ENCODE peak calls at places on chromosomes 16 and 17, in ten cellular contexts. Q, H, Y, M, C, S, R, X, P and W are unnamed samples.
A peak's percentile ranks its signal among the peaks of the same experiment; 100 is the strongest.

GRCh38 chr17:1746975-1747543 is 4.4 kb downstream of the SERPINF2 start:
- DNase-seq in Q (no peak), H (no peak), Y (no peak), M (no peak), C (no peak), S (no peak), R (no peak), X (no peak), P (peak; percentile 67), W (no peak)

GRCh38 chr17:1977583-1978395 is 47.3 kb downstream of the RTN4RL1 start:
- DNase-seq in Q (no peak), H (no peak), Y (no peak), M (no peak), C (no peak), S (peak; percentile 62), R (no peak), X (no peak), P (no peak), W (no peak)

GRCh38 chr16:72927199-72928088 is 120.5 kb downstream of the ZFHX3 start:
- DNase-seq in Q (no peak), H (no peak), Y (no peak), M (peak; percentile 88), C (peak; percentile 97), S (no peak), R (no peak), X (peak; percentile 68), P (peak; percentile 63), W (no peak)

GRCh38 chr16:49455181-49455990 is 81.8 kb downstream of the C16orf78 start:
- DNase-seq in Q (no peak), H (no peak), Y (no peak), M (no peak), C (no peak), S (no peak), R (no peak), X (no peak), P (peak; percentile 5), W (no peak)

GRCh38 chr17:12137859-12138258 is 117.2 kb downstream of the MAP2K4 start:
- DNase-seq in Q (no peak), H (no peak), Y (no peak), M (no peak), C (no peak), S (no peak), R (no peak), X (no peak), P (no peak), W (no peak)

GRCh38 chr16:68183033-68183432 is 52.9 kb downstream of the ESRP2 start:
- DNase-seq in Q (no peak), H (no peak), Y (no peak), M (no peak), C (no peak), S (no peak), R (no peak), X (no peak), P (no peak), W (no peak)

GRCh38 chr17:50275279-50275678 is 1.0 kb downstream of the TMEM92 start:
- DNase-seq in Q (no peak), H (no peak), Y (no peak), M (no peak), C (no peak), S (no peak), R (no peak), X (peak; percentile 22), P (no peak), W (no peak)

GRCh38 chr17:2241823-2242222 is 61.8 kb downstream of the SMG6 start:
- DNase-seq in Q (no peak), H (no peak), Y (no peak), M (peak; percentile 85), C (peak; percentile 72), S (no peak), R (no peak), X (no peak), P (peak; percentile 56), W (no peak)

GRCh38 chr17:48322060-48322459 is 108.0 kb downstream of the SKAP1 start:
- DNase-seq in Q (no peak), H (no peak), Y (no peak), M (peak; percentile 2), C (peak; percentile 39), S (no peak), R (no peak), X (no peak), P (no peak), W (no peak)

GRCh38 chr17:59329558-59330313 is 1.7 kb upstream of the YPEL2 start:
- DNase-seq in Q (peak; percentile 41), H (peak; percentile 72), Y (peak; percentile 50), M (peak; percentile 66), C (peak; percentile 90), S (peak; percentile 73), R (no peak), X (no peak), P (peak; percentile 73), W (peak; percentile 89)

DNA sequence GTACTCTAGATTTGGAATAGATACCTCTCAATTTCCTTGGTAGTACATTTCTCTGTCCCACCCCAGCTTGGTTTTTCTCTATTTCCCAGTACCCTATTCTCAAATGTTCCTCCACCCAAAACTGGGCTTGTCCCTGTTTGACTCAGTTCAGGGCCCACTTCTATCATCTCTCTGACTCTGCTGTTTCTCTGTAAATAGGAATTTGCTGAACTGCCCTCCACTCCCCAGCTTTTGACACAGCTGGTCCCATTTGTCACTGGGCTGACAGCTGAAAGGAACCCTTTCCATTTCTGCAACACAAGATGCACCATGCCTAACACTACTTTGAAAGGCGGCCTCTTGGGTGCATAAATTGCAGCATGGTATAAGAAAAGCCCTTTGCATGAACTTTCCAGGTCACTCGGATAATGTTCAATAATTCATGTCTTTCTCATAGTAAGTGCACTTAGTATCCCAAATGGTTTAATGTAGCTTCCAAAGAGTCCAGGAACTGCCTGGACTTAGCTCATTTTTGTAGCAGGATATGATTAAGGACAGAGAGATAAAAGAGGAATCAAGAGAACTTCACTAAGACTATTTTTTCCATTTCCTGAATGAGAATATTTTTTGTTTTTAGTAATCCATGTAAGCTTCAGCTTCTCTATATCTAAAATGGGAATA is 256.7 kb downstream of the CDH11 start:
- DNase-seq in Q (no peak), H (no peak), Y (no peak), M (peak; percentile 35), C (peak; percentile 52), S (no peak), R (no peak), X (no peak), P (no peak), W (no peak)
- H3K27ac ChIP-seq in Q (no peak overlapping the region), H (no peak overlapping the region), Y (no peak overlapping the region), M (peak overlapping the region; percentile 97), C (peak overlapping the region; percentile 72), S (no peak overlapping the region), R (no peak overlapping the region), X (no peak overlapping the region), P (no peak overlapping the region), W (no peak overlapping the region)

DNA sequence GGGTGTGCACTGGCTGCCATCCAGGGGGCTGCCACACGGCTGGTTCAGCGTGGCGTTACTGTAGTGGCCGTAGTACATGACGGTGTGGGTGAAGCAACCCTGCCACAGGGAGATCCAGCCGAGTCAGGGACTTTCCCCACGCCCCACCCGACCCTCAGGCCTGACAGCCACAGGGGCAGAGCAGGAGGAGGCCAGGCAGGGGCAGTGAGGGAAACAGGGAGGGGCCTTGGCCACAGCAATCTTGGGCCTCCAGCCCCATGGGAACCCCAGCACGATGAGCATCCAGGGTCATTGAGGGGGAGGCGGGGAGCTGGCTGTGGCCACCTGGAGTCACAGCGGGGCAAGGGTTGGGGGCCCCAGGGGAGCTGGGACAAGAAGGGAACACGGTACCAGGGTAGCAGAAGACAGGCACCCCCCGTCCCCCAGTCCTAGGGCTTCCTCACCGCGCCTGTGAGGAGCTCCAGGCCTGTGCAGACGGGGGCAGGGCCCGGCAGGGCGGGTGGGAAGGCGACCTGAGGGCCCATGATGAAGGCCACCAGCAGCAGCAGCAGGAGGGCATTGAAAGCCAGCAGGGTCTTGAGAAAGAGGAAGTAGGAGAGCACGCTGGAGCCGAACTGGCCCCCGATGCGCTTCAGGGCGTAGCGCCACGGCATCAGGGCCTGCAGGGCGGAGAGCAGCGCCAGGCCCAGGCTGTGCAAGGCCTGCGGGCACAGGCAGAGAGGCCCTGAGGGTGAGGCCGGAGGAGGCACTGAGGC is 4.3 kb downstream of the TMC6 start:
- DNase-seq in Q (no peak), H (no peak), Y (no peak), M (no peak), C (no peak), S (no peak), R (no peak), X (peak; percentile 71), P (no peak), W (no peak)
- H3K27ac ChIP-seq in Q (peak overlapping the region; percentile 92), H (no peak overlapping the region), Y (peak overlapping the region; percentile 77), M (no peak overlapping the region), C (no peak overlapping the region), S (peak overlapping the region; percentile 92), R (no peak overlapping the region), X (no peak overlapping the region), P (no peak overlapping the region), W (no peak overlapping the region)

GRCh38 chr17:44191941-44192496 is 5.2 kb downstream of the TMUB2 start:
- DNase-seq in Q (no peak), H (no peak), Y (no peak), M (no peak), C (no peak), S (no peak), R (no peak), X (no peak), P (no peak), W (no peak)

GRCh38 chr17:44190496-44190895 is 3.7 kb downstream of the TMUB2 start:
- DNase-seq in Q (no peak), H (no peak), Y (no peak), M (no peak), C (no peak), S (no peak), R (no peak), X (no peak), P (no peak), W (no peak)

GRCh38 chr17:44193326-44194084 is 6.2 kb downstream of the ATXN7L3 start:
- DNase-seq in Q (no peak), H (no peak), Y (no peak), M (no peak), C (no peak), S (no peak), R (no peak), X (no peak), P (no peak), W (no peak)

GRCh38 chr17:44192750-44193149 is 6.0 kb downstream of the TMUB2 start:
- DNase-seq in Q (no peak), H (no peak), Y (no peak), M (no peak), C (no peak), S (no peak), R (no peak), X (no peak), P (no peak), W (no peak)

GRCh38 chr17:44191389-44191788 is 4.6 kb downstream of the TMUB2 start:
- DNase-seq in Q (no peak), H (no peak), Y (no peak), M (no peak), C (no peak), S (no peak), R (no peak), X (no peak), P (no peak), W (no peak)
- H3K27ac ChIP-seq in Q (no peak overlapping the region), H (no peak overlapping the region), Y (no peak overlapping the region), M (no peak overlapping the region), C (no peak overlapping the region), S (no peak overlapping the region), R (no peak overlapping the region), X (no peak overlapping the region), P (no peak overlapping the region), W (no peak overlapping the region)

DNA sequence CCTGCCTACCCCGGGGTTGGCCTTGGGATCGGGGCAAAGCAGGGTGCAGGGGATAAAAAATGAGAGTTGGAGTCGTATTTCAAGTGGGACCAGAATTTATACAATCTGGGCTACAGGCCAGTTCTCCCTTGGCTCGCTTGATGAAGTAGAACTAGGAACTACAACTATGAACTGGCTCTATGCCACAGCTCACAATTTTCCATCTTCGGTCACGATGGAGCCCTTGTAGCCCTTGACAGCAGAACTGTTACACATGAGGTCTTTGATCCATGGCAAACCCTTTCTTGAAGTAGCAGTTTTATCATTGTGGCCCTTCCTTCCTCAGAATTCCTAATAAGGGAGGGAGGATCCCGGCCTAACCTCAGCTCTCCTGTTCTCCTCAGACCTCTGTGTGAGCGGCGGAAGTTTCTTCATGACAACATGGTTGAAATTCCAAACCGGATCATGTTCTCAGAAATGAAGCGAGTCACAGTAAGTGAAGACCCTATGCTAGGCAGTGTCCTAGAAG is 17.1 kb downstream of the LIG3 start:
- DNase-seq in Q (no peak), H (no peak), Y (no peak), M (peak; percentile 87), C (no peak), S (peak; percentile 62), R (no peak), X (peak; percentile 74), P (peak; percentile 77), W (no peak)
- H3K27ac ChIP-seq in Q (no peak overlapping the region), H (no peak overlapping the region), Y (no peak overlapping the region), M (no peak overlapping the region), C (peak overlapping the region; percentile 32), S (peak overlapping the region; percentile 45), R (no peak overlapping the region), X (peak overlapping the region; percentile 66), P (peak overlapping the region; percentile 63), W (peak overlapping the region; percentile 53)